ENCODE peak calls at places on chromosomes 7 and 10, in five cellular contexts. O is NCI-H774, E is amygdala, B is fibroblast of villous mesenchyme, Y is memory B cell. G is an unnamed sample.

GRCh38 chr7:84236398-84236797 is 41.8 kb upstream of the SEMA3A start:
- DNase-seq in O (no peak), E (no peak), B (peak; percentile 50), Y (no peak), G (no peak)

GRCh38 chr10:3411044-3411443 is 238.5 kb upstream of the PITRM1 start:
- DNase-seq in O (no peak), E (no peak), B (no peak), Y (no peak), G (no peak)

GRCh38 chr7:119436882-119437281 is 836.1 kb upstream of the KCND2 start:
- DNase-seq in O (no peak), E (no peak), B (no peak), Y (no peak), G (no peak)

GRCh38 chr10:59907918-59908807 is 1.8 kb upstream of the CCDC6 start:
- DNase-seq in O (no peak), E (no peak), B (peak; percentile 85), Y (peak; percentile 26), G (peak; percentile 43)

GRCh38 chr7:137454169-137455166 is 110.9 kb upstream of the PTN start:
- DNase-seq in O (peak; percentile 63), E (no peak), B (peak; percentile 99), Y (peak; percentile 3), G (peak; percentile 10)

GRCh38 chr7:99557940-99558305 is 519 bp upstream of the ZNF655 start:
- DNase-seq in O (no peak), E (no peak), B (no peak), Y (no peak), G (no peak)

GRCh38 chr10:76428541-76429330 is 997.3 kb downstream of the LRMDA start:
- DNase-seq in O (peak; percentile 65), E (no peak), B (peak; percentile 90), Y (no peak), G (no peak)

GRCh38 chr7:6476596-6477374 is 29.0 kb upstream of the DAGLB start:
- DNase-seq in O (no peak), E (no peak), B (no peak), Y (no peak), G (no peak)

GRCh38 chr10:61754553-61755540 is 92.1 kb downstream of the CABCOCO1 start:
- DNase-seq in O (no peak), E (no peak), B (peak; percentile 28), Y (no peak), G (no peak)

GRCh38 chr7:105228555-105228954 is 160.2 kb downstream of the SRPK2 start:
- DNase-seq in O (no peak), E (no peak), B (no peak), Y (no peak), G (no peak)

GRCh38 chr7:67692425-67692824 is 695.8 kb downstream of the TYW1 start:
- DNase-seq in O (peak; percentile 17), E (no peak), B (no peak), Y (no peak), G (peak; percentile 91)

GRCh38 chr7:44852590-44852989 is 4.7 kb upstream of the H2AZ2 start:
- DNase-seq in O (no peak), E (no peak), B (no peak), Y (no peak), G (no peak)

GRCh38 chr10:35369049-35369760 is 32.9 kb downstream of the CCNY start:
- DNase-seq in O (no peak), E (no peak), B (peak; percentile 92), Y (no peak), G (no peak)

GRCh38 chr7:29442146-29442545 is 121.5 kb upstream of the PRR15 start:
- DNase-seq in O (peak; percentile 7), E (no peak), B (peak; percentile 10), Y (no peak), G (no peak)

G was measured in LNCaP clone FGC.